ENCODE peak calls at places on chromosomes 12 and 14, in seven cellular contexts. C is heart right ventricle; I is activated T-helper 1 cell treated with anti-CD3 and anti-CD28 coated beads, Interleukin-12 subunit alpha, Interleukin-12 subunit beta, Interleukin-2, Interleukin-4 antibody, amounts not matched to agents 30 ng/mL and 10 ng/mL and 1 ng/mL, durations not matched to agents 14 hours and 24 hours and 36 hours; W is right cardiac atrium; K is naive thymus-derived CD8-positive, alpha-beta T cell; F is NCI-H1417; T is stimulated activated CD4-positive, alpha-beta T cell treated with anti-CD3 and anti-CD28 coated beads, Interleukin-1b, Interleukin-23, amount 100 ng/mL, for 24 hours. G is an unnamed sample.

GRCh38 chr12:44019118-44019517 is 183.2 kb downstream of the TMEM117 start:
- DNase-seq in C (no peak), I (no peak), W (no peak), K (no peak), F (no peak), T (no peak), G (no peak)

GRCh38 chr12:16238661-16239060 is 38.8 kb downstream of the SLC15A5 start:
- DNase-seq in C (no peak), I (no peak), W (no peak), K (no peak), F (no peak), T (no peak), G (no peak)

GRCh38 chr14:74838141-74838540 is 37.8 kb downstream of the PROX2 start:
- DNase-seq in C (no peak), I (no peak), W (no peak), K (no peak), F (no peak), T (no peak), G (no peak)

GRCh38 chr14:106010783-106011182 is 484.4 kb downstream of the TMEM121 start:
- DNase-seq in C (no peak), I (no peak), W (no peak), K (no peak), F (no peak), T (no peak), G (no peak)

GRCh38 chr14:104136472-104137296 is 1.7 kb upstream of the KIF26A start:
- DNase-seq in C (peak), I (no peak), W (peak), K (peak), F (no peak), T (no peak), G (no peak)

GRCh38 chr12:72083096-72083825 is 144.6 kb downstream of the TPH2 start:
- DNase-seq in C (no peak), I (no peak), W (no peak), K (no peak), F (no peak), T (no peak), G (no peak)

GRCh38 chr12:92158711-92159534 is 13.3 kb upstream of the BTG1 start:
- DNase-seq in C (no peak), I (no peak), W (no peak), K (no peak), F (no peak), T (no peak), G (no peak)

GRCh38 chr14:25350802-25351201 is 300.9 kb upstream of the STXBP6 start:
- DNase-seq in C (no peak), I (no peak), W (peak), K (no peak), F (no peak), T (no peak), G (no peak)

GRCh38 chr12:50924439-50925341 is 27.7 kb upstream of the HIGD1C start:
- DNase-seq in C (peak), I (peak), W (peak), K (peak), F (peak), T (no peak), G (peak)

GRCh38 chr12:105205322-105206048 is 30.5 kb downstream of the APPL2 start:
- DNase-seq in C (no peak), I (no peak), W (no peak), K (no peak), F (no peak), T (no peak), G (no peak)

GRCh38 chr12:29566441-29566840 is 69.0 kb upstream of the OVCH1 start:
- DNase-seq in C (no peak), I (no peak), W (no peak), K (no peak), F (no peak), T (no peak), G (no peak)

GRCh38 chr14:99454246-99454645 is 26.4 kb downstream of the SETD3 start:
- DNase-seq in C (no peak), I (no peak), W (no peak), K (no peak), F (no peak), T (no peak), G (no peak)

GRCh38 chr14:39175445-39176262 is 600 bp downstream of the PNN start:
- DNase-seq in C (no peak), I (peak), W (peak), K (peak), F (peak), T (no peak), G (no peak)

GRCh38 chr12:32120419-32120818 is 13.8 kb downstream of the BICD1 start:
- DNase-seq in C (no peak), I (no peak), W (no peak), K (no peak), F (no peak), T (no peak), G (no peak)

GRCh38 chr12:106892075-106892474 is 63.6 kb upstream of the TMEM263 start:
- DNase-seq in C (no peak), I (no peak), W (no peak), K (no peak), F (peak), T (no peak), G (no peak)

GRCh38 chr12:78580296-78580695 is 284.3 kb upstream of the SYT1 start:
- DNase-seq in C (no peak), I (no peak), W (no peak), K (no peak), F (no peak), T (no peak), G (no peak)

GRCh38 chr14:64569108-64570045 is 19.6 kb downstream of the PPP1R36 start:
- DNase-seq in C (peak), I (no peak), W (peak), K (no peak), F (no peak), T (no peak), G (no peak)

GRCh38 chr14:26841920-26842741 is 244.3 kb upstream of the NOVA1 start:
- DNase-seq in C (no peak), I (no peak), W (peak), K (no peak), F (no peak), T (no peak), G (no peak)

GRCh38 chr12:47160296-47161244 is 80.8 kb upstream of the AMIGO2 start:
- DNase-seq in C (no peak), I (no peak), W (no peak), K (no peak), F (no peak), T (no peak), G (no peak)

GRCh38 chr14:32075636-32076277 is 1.3 kb upstream of the ARHGAP5 start:
- DNase-seq in C (peak), I (no peak), W (no peak), K (no peak), F (no peak), T (no peak), G (no peak)

GRCh38 chr14:71248204-71248603 is 340.9 kb downstream of the PCNX1 start:
- DNase-seq in C (no peak), I (no peak), W (no peak), K (no peak), F (no peak), T (no peak), G (no peak)

GRCh38 chr12:95204141-95204866 is 13.0 kb downstream of the FGD6 start:
- DNase-seq in C (no peak), I (no peak), W (peak), K (no peak), F (no peak), T (no peak), G (no peak)

GRCh38 chr12:129847063-129847462 is 56.8 kb downstream of the TMEM132D start:
- DNase-seq in C (no peak), I (no peak), W (no peak), K (no peak), F (no peak), T (no peak), G (no peak)

GRCh38 chr12:122825773-122826724 is 9.2 kb upstream of the HIP1R start:
- DNase-seq in C (no peak), I (no peak), W (no peak), K (no peak), F (peak), T (no peak), G (no peak)

GRCh38 chr12:122963928-122964240 is 2.4 kb downstream of the ABCB9 start:
- DNase-seq in C (peak), I (no peak), W (no peak), K (no peak), F (no peak), T (no peak), G (no peak)

GRCh38 chr14:50061664-50062437 is 54.5 kb downstream of the VCPKMT start:
- DNase-seq in C (no peak), I (peak), W (no peak), K (peak), F (peak), T (no peak), G (peak)

GRCh38 chr12:9646794-9647622 is 22.5 kb upstream of the CLEC2D start:
- DNase-seq in C (no peak), I (no peak), W (no peak), K (no peak), F (no peak), T (no peak), G (no peak)

GRCh38 chr12:51522696-51523095 is 68.3 kb upstream of the SCN8A start:
- DNase-seq in C (no peak), I (no peak), W (no peak), K (no peak), F (no peak), T (no peak), G (no peak)

GRCh38 chr14:30558675-30559555 is at the start of gene G2E3:
- DNase-seq in C (peak), I (peak), W (peak), K (peak), F (peak), T (peak), G (peak)

GRCh38 chr14:81153187-81153586 is 67.6 kb downstream of the GTF2A1 start:
- DNase-seq in C (no peak), I (no peak), W (no peak), K (no peak), F (no peak), T (no peak), G (no peak)

GRCh38 chr12:53659011-53659551 is 16.8 kb downstream of the ATP5MC2 start:
- DNase-seq in C (no peak), I (no peak), W (peak), K (no peak), F (peak), T (no peak), G (no peak)

GRCh38 chr14:53526190-53526589 is 373.1 kb upstream of the DDHD1 start:
- DNase-seq in C (no peak), I (no peak), W (no peak), K (no peak), F (no peak), T (no peak), G (no peak)

GRCh38 chr12:115528466-115528865 is 749.0 kb downstream of the MED13L start:
- DNase-seq in C (no peak), I (no peak), W (no peak), K (no peak), F (no peak), T (no peak), G (no peak)

GRCh38 chr12:53231859-53232640 is at the start of gene RARG:
- DNase-seq in C (peak), I (peak), W (peak), K (peak), F (peak), T (no peak), G (peak)

GRCh38 chr12:100539209-100539608 is 34.3 kb upstream of the GAS2L3 start:
- DNase-seq in C (no peak), I (no peak), W (peak), K (no peak), F (no peak), T (no peak), G (no peak)

GRCh38 chr12:79689477-79690155 is 1.1 kb downstream of the PAWR start:
- DNase-seq in C (peak), I (no peak), W (peak), K (no peak), F (no peak), T (no peak), G (no peak)

GRCh38 chr12:121427556-121428055 is 27.7 kb downstream of the RNF34 start:
- DNase-seq in C (no peak), I (no peak), W (no peak), K (no peak), F (no peak), T (no peak), G (no peak)

GRCh38 chr12:110012137-110012536 is 12.9 kb downstream of the ANKRD13A start:
- DNase-seq in C (no peak), I (no peak), W (no peak), K (peak), F (no peak), T (no peak), G (no peak)

GRCh38 chr12:11834104-11834812 is 184.8 kb downstream of the ETV6 start:
- DNase-seq in C (no peak), I (no peak), W (no peak), K (no peak), F (no peak), T (no peak), G (no peak)